ENCODE peak calls at places on chromosome 10, in five cellular contexts. A, Y, C, W and F are unnamed samples.

GRCh38 chr10:102312683-102313082 is 67.4 kb downstream of the GBF1 start:
- DNase-seq in A (no peak), Y (peak; percentile 60), C (no peak), W (no peak), F (peak; percentile 18)

GRCh38 chr10:5491477-5491876 is 7.9 kb downstream of the CALML5 start:
- DNase-seq in A (no peak), Y (no peak), C (no peak), W (no peak), F (no peak)

GRCh38 chr10:35388682-35389081 is 52.4 kb downstream of the CCNY start:
- DNase-seq in A (no peak), Y (no peak), C (no peak), W (no peak), F (no peak)

GRCh38 chr10:46557319-46558140 is 1.1 kb upstream of the GPRIN2 start:
- DNase-seq in A (peak; percentile 1), Y (no peak), C (no peak), W (peak; percentile 66), F (no peak)

GRCh38 chr10:83917519-83918506 is 221.5 kb upstream of the GHITM start:
- DNase-seq in A (no peak), Y (no peak), C (no peak), W (no peak), F (no peak)

GRCh38 chr10:107104026-107104652 is 60.4 kb downstream of the SORCS1 start:
- DNase-seq in A (no peak), Y (no peak), C (no peak), W (no peak), F (no peak)

GRCh38 chr10:8057636-8058273 is 3.3 kb downstream of the GATA3 start:
- DNase-seq in A (no peak), Y (no peak), C (no peak), W (no peak), F (no peak)

GRCh38 chr10:5538892-5539651 is 14.3 kb downstream of the CALML3 start:
- DNase-seq in A (no peak), Y (no peak), C (no peak), W (peak; percentile 48), F (no peak)

GRCh38 chr10:42995537-42995936 is 81.3 kb upstream of the RET start:
- DNase-seq in A (no peak), Y (no peak), C (no peak), W (no peak), F (no peak)

GRCh38 chr10:96830511-96831199 is 1.4 kb upstream of the LCOR start:
- DNase-seq in A (no peak), Y (peak; percentile 83), C (no peak), W (peak; percentile 74), F (peak; percentile 58)

GRCh38 chr10:96831867-96832720 is at the start of gene LCOR:
- DNase-seq in A (peak; percentile 62), Y (peak; percentile 85), C (no peak), W (peak; percentile 92), F (peak; percentile 88)

GRCh38 chr10:96832721-96833219 is 672 bp downstream of the LCOR start:
- DNase-seq in A (peak; percentile 47), Y (peak; percentile 65), C (no peak), W (peak; percentile 90), F (peak; percentile 70)

GRCh38 chr10:96833220-96834001 is 1.3 kb downstream of the LCOR start:
- DNase-seq in A (no peak), Y (peak; percentile 27), C (no peak), W (no peak), F (no peak)

GRCh38 chr10:96831200-96831866 is 765 bp upstream of the LCOR start:
- DNase-seq in A (no peak), Y (no peak), C (no peak), W (no peak), F (no peak)
- TF ChIP-seq CTCF in A (no peak), Y (no peak), C (no peak), W (peak; percentile 5), F (no peak)

DNA sequence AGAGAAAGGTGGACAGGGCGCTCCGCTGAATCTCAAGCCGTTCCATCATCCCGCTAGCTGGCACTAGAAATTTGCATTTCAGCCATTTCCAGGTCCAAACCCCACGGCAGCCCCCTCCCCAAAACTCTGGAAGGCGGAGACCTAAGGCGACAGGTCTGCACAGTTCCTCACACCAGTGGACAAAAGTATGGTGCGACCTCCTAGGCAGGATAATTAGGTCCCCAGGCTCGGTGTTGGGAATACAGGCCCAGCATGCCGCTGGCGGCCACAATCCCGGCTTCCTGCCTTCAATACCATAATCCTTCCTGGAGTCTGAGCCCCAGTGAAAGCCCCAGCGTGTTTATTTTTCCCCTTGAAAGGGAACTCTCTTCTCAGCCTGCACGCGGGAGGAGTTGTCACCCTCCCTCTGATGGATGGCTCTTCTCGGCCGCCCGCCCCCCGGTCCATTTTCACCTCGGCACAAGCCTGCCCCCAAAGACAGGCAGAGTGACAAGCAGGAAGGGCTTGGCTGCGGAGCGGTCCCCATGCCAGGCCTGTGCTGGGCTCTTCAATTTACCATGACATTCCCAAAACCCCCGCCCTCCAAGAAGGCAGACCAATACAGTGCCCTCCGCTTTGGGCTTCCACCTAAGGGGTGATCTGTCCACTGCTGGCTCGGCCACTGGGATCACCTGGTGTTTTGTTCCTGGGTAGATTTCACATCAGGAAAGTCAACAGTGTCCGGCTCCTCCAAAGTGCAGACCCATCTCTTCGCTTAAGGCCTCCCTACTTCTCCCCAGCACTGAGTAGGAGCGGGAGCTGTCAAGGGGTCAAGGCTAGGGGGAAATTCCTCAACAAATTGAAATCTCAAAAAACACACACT is 2.2 kb downstream of the FGFR2 start:
- DNase-seq in A (no peak), Y (no peak), C (no peak), W (no peak), F (no peak)
- H3K4me3 ChIP-seq in A (peak overlapping the region; percentile 73), Y (no peak overlapping the region), C (no peak overlapping the region), W (peak overlapping the region; percentile 66), F (no peak overlapping the region)

GRCh38 chr10:33306756-33307519 is 27.5 kb downstream of the NRP1 start:
- DNase-seq in A (no peak), Y (peak; percentile 85), C (no peak), W (no peak), F (peak; percentile 91)
- TF ChIP-seq CTCF in A (no peak), Y (no peak), C (no peak), W (no peak), F (no peak)

DNA sequence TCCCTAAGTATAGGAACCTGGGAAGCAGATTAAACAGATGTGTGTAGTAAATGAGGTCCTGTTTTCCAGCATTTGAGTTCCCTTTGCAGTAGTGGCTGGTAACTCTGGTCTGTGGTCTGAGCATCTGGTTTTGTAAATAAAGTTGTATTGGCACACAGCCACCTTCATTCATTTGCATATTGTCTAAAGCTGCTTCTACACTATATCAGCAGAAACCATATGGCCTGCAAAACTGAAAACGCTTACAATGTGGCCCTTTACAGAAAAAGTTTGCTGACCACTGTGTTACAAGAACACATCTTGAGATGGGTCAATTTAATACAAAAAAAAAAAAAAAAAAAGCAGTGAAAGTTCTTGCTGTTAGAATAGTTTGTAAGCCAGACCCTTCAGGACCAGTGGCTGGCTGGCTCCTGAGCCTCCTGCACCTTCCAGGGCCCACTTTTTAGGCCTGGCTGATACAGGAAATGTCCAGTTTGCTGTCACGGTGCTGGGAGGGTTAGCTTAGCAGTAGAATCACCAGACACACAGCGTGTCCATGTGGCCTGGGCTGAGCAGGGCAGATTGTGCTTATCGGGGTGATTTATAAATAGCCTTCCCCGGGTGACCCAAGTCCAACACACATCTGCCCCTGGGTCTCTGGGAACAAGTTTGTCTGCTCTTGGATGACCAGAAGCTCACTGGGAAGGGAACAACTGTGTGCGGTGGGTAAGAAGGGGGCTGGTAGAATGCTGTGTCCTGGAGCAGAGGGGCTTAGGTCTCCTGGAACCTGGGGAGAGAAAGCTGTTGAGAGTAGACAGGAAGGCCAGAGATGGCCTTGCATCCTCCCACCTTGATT is 1.4 kb downstream of the C10orf71 start:
- DNase-seq in A (no peak), Y (no peak), C (no peak), W (no peak), F (peak; percentile 40)
- H3K4me3 ChIP-seq in A (no peak overlapping the region), Y (no peak overlapping the region), C (no peak overlapping the region), W (no peak overlapping the region), F (no peak overlapping the region)

DNA sequence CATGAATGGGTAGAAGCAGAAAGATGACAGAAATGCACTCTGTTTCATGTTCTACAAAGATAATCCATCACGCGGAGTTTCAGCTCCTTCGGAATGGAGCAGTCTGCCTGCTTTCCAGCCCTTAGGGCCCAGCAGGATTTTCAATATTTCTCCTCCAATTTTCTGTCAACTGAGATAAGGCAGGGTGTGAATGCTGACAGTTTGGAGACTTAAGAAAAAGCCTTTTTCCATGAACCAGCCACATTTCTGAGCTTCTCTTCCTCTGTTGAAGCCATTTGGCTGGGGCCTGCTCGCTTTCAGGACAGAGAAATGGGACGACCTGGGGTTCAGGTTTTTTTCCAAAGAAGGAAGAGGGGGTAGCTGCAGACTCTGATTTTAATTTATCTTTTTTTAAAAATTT is 210.9 kb downstream of the NEBL start:
- DNase-seq in A (no peak), Y (no peak), C (no peak), W (no peak), F (no peak)
- TF ChIP-seq CTCF in A (no peak), Y (no peak), C (no peak), W (no peak), F (no peak)

GRCh38 chr10:104638861-104639594 is 2.1 kb upstream of the SORCS3 start:
- DNase-seq in A (no peak), Y (no peak), C (no peak), W (no peak), F (no peak)
- H3K4me3 ChIP-seq in A (no peak overlapping the region), Y (no peak overlapping the region), C (no peak overlapping the region), W (no peak overlapping the region), F (no peak overlapping the region)

DNA sequence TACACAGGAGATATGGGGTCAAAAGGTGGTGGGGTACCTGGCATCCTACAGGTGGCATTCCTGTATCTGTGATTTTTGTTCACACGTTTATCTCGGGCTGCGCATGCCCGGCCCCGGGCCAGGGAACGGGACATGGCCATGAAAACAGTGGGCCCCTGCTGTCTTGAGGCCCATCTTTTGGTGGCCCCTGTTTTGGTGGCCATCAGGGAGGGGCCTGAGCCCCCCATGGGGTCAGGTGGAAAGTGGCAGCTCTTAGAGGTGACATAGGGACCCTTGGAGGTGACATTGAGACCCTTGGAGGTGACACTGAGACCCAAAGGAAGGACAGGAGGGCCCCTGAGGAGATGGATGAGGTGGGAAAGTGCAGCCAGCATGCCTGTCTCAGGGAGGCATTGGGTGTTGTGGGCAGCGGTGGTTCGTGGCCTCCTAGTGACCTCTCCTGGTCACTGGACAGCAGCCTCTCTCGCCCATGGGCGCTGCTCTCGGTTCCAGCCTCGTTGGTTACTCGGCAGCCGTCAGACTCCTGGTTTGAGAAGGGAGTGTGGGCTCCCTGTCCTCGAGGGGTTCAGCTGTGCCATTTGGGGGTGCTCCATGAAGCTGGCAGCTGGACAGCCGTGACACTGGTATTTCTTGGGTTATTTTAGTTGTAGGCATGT is 39.9 kb downstream of the INPP5A start:
- DNase-seq in A (no peak), Y (peak; percentile 22), C (no peak), W (peak; percentile 76), F (no peak)
- TF ChIP-seq CTCF in A (peak; percentile 53), Y (no peak), C (peak; percentile 5), W (peak; percentile 68), F (peak; percentile 17)